ENCODE peak calls at places on chromosomes 13 and 19, in seven cellular contexts. One of them, this sample, is unnamed.

GRCh38 chr19:30780032-30780431 is 407.8 kb downstream of the ZNF536 start:
- DNase-seq in neuronal stem cell: no peak
- DNase-seq in endothelial cell of umbilical vein: no peak
- DNase-seq in IMR-90: no peak
- DNase-seq in PC-9: no peak
- DNase-seq in K562: no peak
- DNase-seq in H9: no peak
- DNase-seq in this sample: no peak

GRCh38 chr19:35756373-35757230 is at the start of gene HSPB6:
- DNase-seq in neuronal stem cell: no peak
- DNase-seq in H9: peak; percentile 54
- DNase-seq in IMR-90: peak; percentile 72
- DNase-seq in K562: no peak
- DNase-seq in PC-9: no peak
- DNase-seq in endothelial cell of umbilical vein: peak; percentile 37
- DNase-seq in this sample: peak; percentile 70

GRCh38 chr13:73412933-73413332 is 354.1 kb downstream of the KLF5 start:
- DNase-seq in PC-9: no peak
- DNase-seq in IMR-90: no peak
- DNase-seq in H9: no peak
- DNase-seq in endothelial cell of umbilical vein: no peak
- DNase-seq in neuronal stem cell: no peak
- DNase-seq in K562: no peak
- DNase-seq in this sample: no peak

GRCh38 chr19:32123355-32123940 is 222.0 kb upstream of the ZNF507 start:
- DNase-seq in H9: no peak
- DNase-seq in endothelial cell of umbilical vein: no peak
- DNase-seq in IMR-90: no peak
- DNase-seq in K562: no peak
- DNase-seq in neuronal stem cell: no peak
- DNase-seq in PC-9: no peak
- DNase-seq in this sample: no peak

GRCh38 chr13:98514268-98514667 is 62.6 kb downstream of the STK24 start:
- DNase-seq in IMR-90: no peak
- DNase-seq in H9: no peak
- DNase-seq in neuronal stem cell: no peak
- DNase-seq in K562: no peak
- DNase-seq in endothelial cell of umbilical vein: no peak
- DNase-seq in PC-9: no peak
- DNase-seq in this sample: no peak

GRCh38 chr19:31784631-31785237 is 435.5 kb upstream of the TSHZ3 start:
- DNase-seq in K562: no peak
- DNase-seq in PC-9: no peak
- DNase-seq in H9: no peak
- DNase-seq in endothelial cell of umbilical vein: no peak
- DNase-seq in IMR-90: no peak
- DNase-seq in neuronal stem cell: no peak
- DNase-seq in this sample: no peak

GRCh38 chr19:30719189-30719990 is 347.2 kb downstream of the ZNF536 start:
- DNase-seq in PC-9: no peak
- DNase-seq in neuronal stem cell: no peak
- DNase-seq in K562: no peak
- DNase-seq in H9: peak; percentile 41
- DNase-seq in endothelial cell of umbilical vein: no peak
- DNase-seq in IMR-90: no peak
- DNase-seq in this sample: peak; percentile 68

GRCh38 chr19:58218899-58219298 is 9.8 kb upstream of the ZNF544 start:
- DNase-seq in endothelial cell of umbilical vein: peak; percentile 20
- DNase-seq in PC-9: peak; percentile 29
- DNase-seq in neuronal stem cell: no peak
- DNase-seq in K562: peak; percentile 35
- DNase-seq in IMR-90: no peak
- DNase-seq in H9: peak; percentile 73
- DNase-seq in this sample: peak; percentile 72

GRCh38 chr19:57227461-57227860 is 3.4 kb upstream of the AURKC start:
- DNase-seq in IMR-90: no peak
- DNase-seq in neuronal stem cell: no peak
- DNase-seq in H9: no peak
- DNase-seq in K562: no peak
- DNase-seq in endothelial cell of umbilical vein: no peak
- DNase-seq in PC-9: no peak
- DNase-seq in this sample: no peak

GRCh38 chr19:388691-389090 is 20.3 kb downstream of the C2CD4C start:
- DNase-seq in K562: no peak
- DNase-seq in endothelial cell of umbilical vein: no peak
- DNase-seq in H9: no peak
- DNase-seq in PC-9: no peak
- DNase-seq in IMR-90: no peak
- DNase-seq in neuronal stem cell: no peak
- DNase-seq in this sample: no peak

GRCh38 chr19:47511681-47512080 is 3.2 kb downstream of the NAPA start:
- DNase-seq in IMR-90: peak; percentile 61
- DNase-seq in endothelial cell of umbilical vein: no peak
- DNase-seq in H9: no peak
- DNase-seq in K562: no peak
- DNase-seq in neuronal stem cell: no peak
- DNase-seq in PC-9: no peak
- DNase-seq in this sample: no peak

GRCh38 chr13:97855570-97855970 is 97.9 kb upstream of the IPO5 start:
- DNase-seq in neuronal stem cell: peak; percentile 67
- DNase-seq in PC-9: peak; percentile 27
- DNase-seq in IMR-90: peak; percentile 86
- DNase-seq in K562: peak; percentile 58
- DNase-seq in H9: peak; percentile 46
- DNase-seq in endothelial cell of umbilical vein: peak; percentile 78
- DNase-seq in this sample: peak; percentile 92

GRCh38 chr19:44748426-44749254 is at the start of gene BCL3:
- DNase-seq in K562: peak; percentile 72
- DNase-seq in endothelial cell of umbilical vein: peak; percentile 40
- DNase-seq in H9: no peak
- DNase-seq in neuronal stem cell: no peak
- DNase-seq in IMR-90: no peak
- DNase-seq in PC-9: peak; percentile 88
- DNase-seq in this sample: peak; percentile 25

GRCh38 chr19:10686661-10687517 is 14.3 kb upstream of the QTRT1 start:
- DNase-seq in H9: no peak
- DNase-seq in neuronal stem cell: no peak
- DNase-seq in PC-9: no peak
- DNase-seq in endothelial cell of umbilical vein: no peak
- DNase-seq in IMR-90: peak; percentile 28
- DNase-seq in K562: no peak
- DNase-seq in this sample: no peak

GRCh38 chr19:41960973-41961372 is 1.9 kb upstream of the RABAC1 start:
- DNase-seq in H9: no peak
- DNase-seq in K562: no peak
- DNase-seq in endothelial cell of umbilical vein: no peak
- DNase-seq in PC-9: peak; percentile 13
- DNase-seq in IMR-90: no peak
- DNase-seq in neuronal stem cell: no peak
- DNase-seq in this sample: no peak

GRCh38 chr13:66627512-66627911 is 602.6 kb downstream of the PCDH9 start:
- DNase-seq in K562: no peak
- DNase-seq in IMR-90: no peak
- DNase-seq in neuronal stem cell: no peak
- DNase-seq in endothelial cell of umbilical vein: no peak
- DNase-seq in PC-9: no peak
- DNase-seq in H9: no peak
- DNase-seq in this sample: peak; percentile 2

GRCh38 chr19:1315470-1316166 is 29.9 kb downstream of the EFNA2 start:
- DNase-seq in neuronal stem cell: no peak
- DNase-seq in endothelial cell of umbilical vein: peak; percentile 31
- DNase-seq in PC-9: peak; percentile 48
- DNase-seq in K562: peak; percentile 86
- DNase-seq in H9: peak; percentile 78
- DNase-seq in IMR-90: peak; percentile 25
- DNase-seq in this sample: peak; percentile 78

GRCh38 chr13:37868691-37869505 is 674 bp downstream of the TRPC4 start:
- DNase-seq in K562: no peak
- DNase-seq in H9: peak; percentile 38
- DNase-seq in neuronal stem cell: peak; percentile 31
- DNase-seq in PC-9: peak; percentile 1
- DNase-seq in IMR-90: peak; percentile 50
- DNase-seq in endothelial cell of umbilical vein: peak; percentile 28
- DNase-seq in this sample: peak; percentile 59

GRCh38 chr13:52925221-52925620 is 76.8 kb upstream of the PCDH8 start:
- DNase-seq in neuronal stem cell: no peak
- DNase-seq in IMR-90: no peak
- DNase-seq in H9: no peak
- DNase-seq in endothelial cell of umbilical vein: no peak
- DNase-seq in PC-9: no peak
- DNase-seq in K562: no peak
- DNase-seq in this sample: no peak
- H2AFZ ChIP-seq in neuronal stem cell: no peak overlapping the region
- H2AFZ ChIP-seq in IMR-90: no peak overlapping the region
- H2AFZ ChIP-seq in H9: no peak overlapping the region
- H2AFZ ChIP-seq in endothelial cell of umbilical vein: no peak overlapping the region
- H2AFZ ChIP-seq in PC-9: no peak overlapping the region
- H2AFZ ChIP-seq in K562: no peak overlapping the region
- H2AFZ ChIP-seq in this sample: peak overlapping the region; percentile 85

GRCh38 chr13:33514362-33514761 is 228.8 kb upstream of the STARD13 start:
- DNase-seq in neuronal stem cell: no peak
- DNase-seq in H9: peak; percentile 53
- DNase-seq in IMR-90: no peak
- DNase-seq in PC-9: no peak
- DNase-seq in K562: no peak
- DNase-seq in endothelial cell of umbilical vein: no peak
- DNase-seq in this sample: peak; percentile 68
- H2AFZ ChIP-seq in neuronal stem cell: peak overlapping the region; percentile 15
- H2AFZ ChIP-seq in H9: peak overlapping the region; percentile 43
- H2AFZ ChIP-seq in IMR-90: peak overlapping the region; percentile 53
- H2AFZ ChIP-seq in PC-9: no peak overlapping the region
- H2AFZ ChIP-seq in K562: no peak overlapping the region
- H2AFZ ChIP-seq in endothelial cell of umbilical vein: no peak overlapping the region
- H2AFZ ChIP-seq in this sample: peak overlapping the region; percentile 98

DNA sequence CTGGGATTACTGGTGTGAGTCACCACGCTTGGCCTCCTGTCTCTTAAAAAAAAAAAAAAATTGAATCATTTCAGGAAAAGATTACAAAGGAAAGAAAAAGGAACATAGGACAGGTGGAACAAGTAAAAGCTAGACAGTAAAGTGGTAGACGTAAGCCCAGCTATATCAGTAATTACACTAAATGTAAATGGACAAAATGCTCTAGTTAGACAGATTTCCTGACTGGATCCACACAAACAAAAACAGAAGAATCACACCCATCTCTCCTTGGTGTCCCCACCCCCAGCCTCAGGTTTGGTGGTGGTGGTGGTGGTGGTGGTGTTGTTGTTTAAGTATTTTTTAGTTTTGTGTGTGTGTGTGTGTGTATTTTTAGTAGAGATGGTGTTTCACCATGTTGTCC is 6.3 kb upstream of the SPIB start:
- DNase-seq in K562: no peak
- DNase-seq in endothelial cell of umbilical vein: no peak
- DNase-seq in H9: no peak
- DNase-seq in IMR-90: no peak
- DNase-seq in PC-9: no peak
- DNase-seq in neuronal stem cell: no peak
- DNase-seq in this sample: no peak
- H2AFZ ChIP-seq in K562: no peak overlapping the region
- H2AFZ ChIP-seq in endothelial cell of umbilical vein: no peak overlapping the region
- H2AFZ ChIP-seq in H9: no peak overlapping the region
- H2AFZ ChIP-seq in IMR-90: no peak overlapping the region
- H2AFZ ChIP-seq in PC-9: no peak overlapping the region
- H2AFZ ChIP-seq in neuronal stem cell: no peak overlapping the region
- H2AFZ ChIP-seq in this sample: no peak overlapping the region

GRCh38 chr13:47216176-47216822 is 319.4 kb upstream of the HTR2A start:
- DNase-seq in PC-9: no peak
- DNase-seq in endothelial cell of umbilical vein: no peak
- DNase-seq in neuronal stem cell: no peak
- DNase-seq in K562: no peak
- DNase-seq in IMR-90: peak; percentile 57
- DNase-seq in H9: no peak
- DNase-seq in this sample: no peak
- H2AFZ ChIP-seq in PC-9: no peak overlapping the region
- H2AFZ ChIP-seq in endothelial cell of umbilical vein: no peak overlapping the region
- H2AFZ ChIP-seq in neuronal stem cell: no peak overlapping the region
- H2AFZ ChIP-seq in K562: no peak overlapping the region
- H2AFZ ChIP-seq in IMR-90: no peak overlapping the region
- H2AFZ ChIP-seq in H9: no peak overlapping the region
- H2AFZ ChIP-seq in this sample: no peak overlapping the region

DNA sequence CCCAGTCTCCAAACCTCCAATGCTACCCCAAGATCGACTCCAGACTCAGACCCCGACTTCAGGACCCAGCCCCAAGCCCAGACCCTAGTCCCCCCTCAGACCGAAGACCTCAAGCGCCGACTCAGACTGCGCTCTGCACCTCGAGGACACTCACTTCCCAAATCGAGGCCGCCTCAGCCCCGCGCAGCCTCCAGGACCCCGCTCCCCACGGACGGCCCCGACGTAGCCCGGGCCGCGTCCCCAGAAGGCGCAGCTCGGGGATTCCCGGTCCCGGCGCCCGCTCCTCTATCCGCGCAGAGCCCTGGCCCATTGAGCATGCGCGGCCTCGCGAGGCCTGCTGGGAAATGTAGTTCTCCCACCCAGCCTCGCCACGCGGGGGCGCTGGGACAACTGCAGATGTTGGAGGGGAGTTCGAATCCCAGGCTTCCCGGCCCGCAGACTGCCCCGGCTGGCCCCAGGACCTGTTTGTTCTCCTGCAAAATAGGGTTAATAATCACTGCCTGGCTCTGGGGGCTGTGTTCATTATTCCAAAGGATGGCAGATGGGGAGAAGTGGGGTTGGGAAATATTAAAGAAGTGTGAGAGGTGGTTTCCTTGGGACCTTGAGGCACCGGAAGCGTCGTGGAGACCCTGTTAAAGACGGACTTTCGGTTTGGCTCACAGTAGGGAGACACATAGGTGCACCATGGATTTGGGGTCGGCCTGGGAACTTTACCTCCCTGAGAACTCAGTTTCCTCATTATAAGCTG is at the start of gene APBA3:
- DNase-seq in endothelial cell of umbilical vein: peak; percentile 94
- DNase-seq in PC-9: peak; percentile 86
- DNase-seq in K562: peak; percentile 94
- DNase-seq in IMR-90: peak; percentile 83
- DNase-seq in neuronal stem cell: peak; percentile 93
- DNase-seq in H9: peak; percentile 94
- DNase-seq in this sample: peak; percentile 94
- H2AFZ ChIP-seq in endothelial cell of umbilical vein: peak within 1 kb of the TSS; percentile 99
- H2AFZ ChIP-seq in PC-9: peak within 1 kb of the TSS; percentile 90
- H2AFZ ChIP-seq in K562: peak within 1 kb of the TSS; percentile 100
- H2AFZ ChIP-seq in IMR-90: peak within 1 kb of the TSS; percentile 99
- H2AFZ ChIP-seq in neuronal stem cell: peak within 1 kb of the TSS; percentile 95
- H2AFZ ChIP-seq in H9: peak within 1 kb of the TSS; percentile 46
- H2AFZ ChIP-seq in this sample: peak within 1 kb of the TSS; percentile 96

This sample was measured in GM23338.